ENCODE peak calls at places on chromosomes 6 and 20, in eight cellular contexts. D is brain microvascular endothelial cell, E is pancreas, X is GM10248, S is HCT116, P is OCI-LY7, G is GM13976, K is choroid plexus epithelial cell. Z is an unnamed sample.

GRCh38 chr6:136547336-136547735 is 2.9 kb downstream of the MAP7 start:
- DNase-seq in D (no peak), E (no peak), X (no peak), S (peak), P (no peak), G (no peak), K (peak), Z (no peak)

GRCh38 chr20:31990958-31991705 is 19.1 kb upstream of the CCM2L start:
- DNase-seq in D (no peak), E (no peak), X (no peak), S (no peak), P (no peak), G (no peak), K (no peak), Z (no peak)

GRCh38 chr6:164756142-164756541 is 553.3 kb downstream of the C6orf118 start:
- DNase-seq in D (no peak), E (no peak), X (no peak), S (no peak), P (no peak), G (no peak), K (peak), Z (no peak)

GRCh38 chr6:43628392-43629103 is 516 bp downstream of the GTPBP2 start:
- DNase-seq in D (peak), E (no peak), X (peak), S (peak), P (peak), G (peak), K (peak), Z (peak)

GRCh38 chr20:51272392-51272791 is 249.5 kb upstream of the KCNG1 start:
- DNase-seq in D (peak), E (no peak), X (no peak), S (no peak), P (no peak), G (no peak), K (peak), Z (no peak)

GRCh38 chr6:49284134-49284533 is 178.9 kb downstream of the MMUT start:
- DNase-seq in D (no peak), E (no peak), X (no peak), S (no peak), P (no peak), G (no peak), K (no peak), Z (no peak)

GRCh38 chr20:49247792-49248191 is 28.6 kb downstream of the DDX27 start:
- DNase-seq in D (no peak), E (no peak), X (no peak), S (no peak), P (no peak), G (no peak), K (no peak), Z (no peak)

GRCh38 chr20:40431611-40432010 is 257.4 kb downstream of the MAFB start:
- DNase-seq in D (no peak), E (no peak), X (no peak), S (no peak), P (no peak), G (no peak), K (no peak), Z (no peak)

GRCh38 chr20:44720617-44720993 is 5.4 kb downstream of the CCN5 start:
- DNase-seq in D (peak), E (no peak), X (no peak), S (peak), P (no peak), G (no peak), K (no peak), Z (no peak)

GRCh38 chr20:61922411-61922810 is 143.3 kb downstream of the TAF4 start:
- DNase-seq in D (no peak), E (peak), X (no peak), S (no peak), P (peak), G (no peak), K (no peak), Z (no peak)

GRCh38 chr20:37226889-37227288 is 34.7 kb downstream of the GHRH start:
- DNase-seq in D (no peak), E (no peak), X (no peak), S (no peak), P (no peak), G (no peak), K (peak), Z (no peak)

GRCh38 chr6:89792881-89793280 is 26.7 kb downstream of the MDN1 start:
- DNase-seq in D (peak), E (no peak), X (peak), S (peak), P (peak), G (peak), K (peak), Z (no peak)

GRCh38 chr20:38343107-38343797 is 3.0 kb upstream of the LBP start:
- DNase-seq in D (no peak), E (no peak), X (no peak), S (no peak), P (no peak), G (no peak), K (no peak), Z (no peak)

GRCh38 chr6:168219167-168219566 is 100.4 kb downstream of the DACT2 start:
- DNase-seq in D (peak), E (no peak), X (no peak), S (no peak), P (no peak), G (no peak), K (peak), Z (no peak)

GRCh38 chr20:16575390-16576140 is 2.3 kb upstream of the KIF16B start:
- DNase-seq in D (no peak), E (no peak), X (no peak), S (no peak), P (peak), G (no peak), K (no peak), Z (no peak)

GRCh38 chr6:28383235-28384142 is 16.1 kb downstream of the ZSCAN12 start:
- DNase-seq in D (peak), E (peak), X (peak), S (peak), P (no peak), G (peak), K (peak), Z (peak)

GRCh38 chr6:156794963-156795362 is 17.8 kb downstream of the ARID1B start:
- DNase-seq in D (no peak), E (no peak), X (peak), S (no peak), P (no peak), G (peak), K (no peak), Z (no peak)

GRCh38 chr6:102223942-102224341 is 830.4 kb downstream of the GRIK2 start:
- DNase-seq in D (no peak), E (no peak), X (no peak), S (no peak), P (no peak), G (no peak), K (no peak), Z (no peak)

GRCh38 chr6:98215531-98215930 is 618.8 kb upstream of the POU3F2 start:
- DNase-seq in D (no peak), E (no peak), X (no peak), S (no peak), P (no peak), G (no peak), K (no peak), Z (no peak)

GRCh38 chr6:53067307-53067706 is 2.1 kb downstream of the FBXO9 start:
- DNase-seq in D (no peak), E (no peak), X (no peak), S (no peak), P (no peak), G (no peak), K (peak), Z (no peak)

GRCh38 chr6:140344149-140344913 is 969.9 kb upstream of the CITED2 start:
- DNase-seq in D (peak), E (no peak), X (no peak), S (no peak), P (no peak), G (no peak), K (peak), Z (no peak)

GRCh38 chr6:42049116-42049809 is 1.1 kb upstream of the TAF8 start:
- DNase-seq in D (no peak), E (peak), X (no peak), S (no peak), P (peak), G (peak), K (no peak), Z (no peak)

GRCh38 chr6:140538926-140539325 is 1164.5 kb upstream of the CITED2 start:
- DNase-seq in D (no peak), E (no peak), X (no peak), S (no peak), P (no peak), G (no peak), K (peak), Z (no peak)

GRCh38 chr20:31712564-31713311 is 9.9 kb downstream of the BCL2L1 start:
- DNase-seq in D (peak), E (no peak), X (no peak), S (peak), P (no peak), G (no peak), K (peak), Z (peak)

GRCh38 chr6:27161946-27162603 is 85.4 kb upstream of the PRSS16 start:
- DNase-seq in D (peak), E (no peak), X (no peak), S (peak), P (peak), G (peak), K (peak), Z (no peak)
- TF ChIP-seq CTCF in D (peak), E (no peak), X (peak), S (peak), P (peak), G (peak), K (peak), Z (peak)

GRCh38 chr6:45942953-45943352 is 72.7 kb downstream of the CLIC5 start:
- DNase-seq in D (no peak), E (no peak), X (no peak), S (no peak), P (no peak), G (no peak), K (no peak), Z (no peak)

GRCh38 chr6:45947807-45948206 is 67.9 kb downstream of the CLIC5 start:
- DNase-seq in D (no peak), E (no peak), X (no peak), S (no peak), P (no peak), G (no peak), K (no peak), Z (no peak)

GRCh38 chr6:45949256-45949655 is 66.4 kb downstream of the CLIC5 start:
- DNase-seq in D (no peak), E (no peak), X (no peak), S (no peak), P (no peak), G (no peak), K (peak), Z (no peak)

GRCh38 chr6:45946887-45947286 is 68.8 kb downstream of the CLIC5 start:
- DNase-seq in D (no peak), E (no peak), X (no peak), S (no peak), P (no peak), G (no peak), K (peak), Z (no peak)

DNA sequence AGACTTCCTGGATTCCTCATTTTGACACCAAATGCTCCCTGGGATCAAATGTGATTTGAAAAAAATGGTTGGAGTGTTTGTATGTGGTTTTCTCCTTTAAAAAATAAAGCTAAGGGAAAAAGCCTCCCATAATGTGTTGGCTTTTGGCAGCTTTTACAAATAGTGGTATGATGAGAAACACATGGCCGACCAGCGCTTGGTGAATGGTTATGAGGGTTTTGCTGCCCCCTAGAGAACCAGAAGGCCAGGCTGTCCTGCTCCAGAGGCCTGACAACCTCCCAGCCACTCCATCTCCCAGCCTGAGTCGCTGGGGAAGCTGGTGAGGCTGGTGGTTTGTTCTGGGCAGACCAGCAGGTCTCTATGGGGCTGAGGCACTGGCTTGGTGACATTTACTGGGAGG is 69.3 kb downstream of the CLIC5 start:
- DNase-seq in D (no peak), E (no peak), X (no peak), S (no peak), P (no peak), G (no peak), K (peak), Z (no peak)
- TF ChIP-seq CTCF in D (peak), E (no peak), X (no peak), S (peak), P (peak), G (no peak), K (peak), Z (no peak)

DNA sequence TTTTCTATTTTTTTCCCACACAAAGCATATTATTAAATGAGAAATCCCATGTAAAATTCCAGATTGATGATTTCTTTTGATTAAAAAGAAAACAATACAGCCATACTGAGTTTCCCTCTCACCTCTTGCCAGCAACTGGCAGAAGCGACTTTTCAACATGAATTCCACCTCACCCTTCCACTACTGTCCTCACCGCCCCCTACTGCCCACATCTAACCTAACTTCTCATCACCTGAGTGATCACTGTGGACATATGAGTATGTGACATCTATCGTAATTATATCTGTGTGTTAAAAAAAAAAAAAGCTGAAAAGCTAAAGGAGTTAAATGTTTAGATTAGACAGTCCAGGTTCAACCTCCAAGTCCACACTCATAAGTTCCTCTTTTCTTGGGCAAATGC is 528.6 kb downstream of the PRKN start:
- DNase-seq in D (no peak), E (no peak), X (no peak), S (no peak), P (no peak), G (no peak), K (peak), Z (no peak)
- TF ChIP-seq CTCF in D (peak), E (no peak), X (no peak), S (peak), P (peak), G (no peak), K (peak), Z (no peak)

DNA sequence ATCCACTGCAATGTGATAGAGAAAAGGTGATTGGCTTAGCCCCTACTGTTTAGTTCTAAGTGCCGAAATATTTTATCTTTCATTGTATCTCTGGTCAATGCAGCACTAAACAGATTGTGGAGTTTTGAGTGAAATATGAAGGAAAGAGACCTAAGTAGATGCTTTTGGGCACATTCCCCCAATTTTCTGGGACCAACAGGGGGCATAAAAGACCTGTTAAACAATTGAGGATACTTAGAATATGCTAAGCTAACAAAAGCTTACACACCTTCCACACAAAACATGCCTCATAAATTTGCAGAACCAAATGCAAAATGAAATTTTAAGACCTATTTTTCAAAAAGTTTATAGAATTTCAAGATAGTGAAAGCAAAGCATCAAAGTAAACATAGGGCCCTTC is 746.9 kb downstream of the TBC1D32 start:
- DNase-seq in D (no peak), E (no peak), X (no peak), S (no peak), P (no peak), G (no peak), K (no peak), Z (no peak)
- TF ChIP-seq CTCF in D (no peak), E (no peak), X (no peak), S (no peak), P (no peak), G (no peak), K (no peak), Z (no peak)

GRCh38 chr20:60365063-60365640 is 406.9 kb downstream of the CDH26 start:
- DNase-seq in D (no peak), E (no peak), X (no peak), S (no peak), P (peak), G (no peak), K (no peak), Z (no peak)
- TF ChIP-seq CTCF in D (peak), E (no peak), X (no peak), S (no peak), P (peak), G (no peak), K (no peak), Z (no peak)

GRCh38 chr6:72699142-72699541 is 77.3 kb downstream of the KCNQ5 start:
- DNase-seq in D (no peak), E (no peak), X (no peak), S (no peak), P (no peak), G (no peak), K (no peak), Z (no peak)

GRCh38 chr6:72702421-72702820 is 80.6 kb downstream of the KCNQ5 start:
- DNase-seq in D (no peak), E (no peak), X (no peak), S (no peak), P (no peak), G (no peak), K (no peak), Z (no peak)

GRCh38 chr6:72709436-72709835 is 87.6 kb downstream of the KCNQ5 start:
- DNase-seq in D (no peak), E (no peak), X (no peak), S (no peak), P (no peak), G (no peak), K (no peak), Z (no peak)

GRCh38 chr6:72703093-72703492 is 81.2 kb downstream of the KCNQ5 start:
- DNase-seq in D (no peak), E (no peak), X (no peak), S (no peak), P (no peak), G (no peak), K (no peak), Z (no peak)

GRCh38 chr6:72704979-72705378 is 83.1 kb downstream of the KCNQ5 start:
- DNase-seq in D (no peak), E (no peak), X (no peak), S (no peak), P (no peak), G (no peak), K (peak), Z (no peak)
- TF ChIP-seq CTCF in D (peak), E (no peak), X (no peak), S (peak), P (peak), G (no peak), K (no peak), Z (no peak)

GRCh38 chr6:33609444-33610034 is 11.6 kb upstream of the ITPR3 start:
- DNase-seq in D (peak), E (peak), X (no peak), S (no peak), P (peak), G (no peak), K (no peak), Z (no peak)

GRCh38 chr6:33606642-33607041 is 14.5 kb upstream of the ITPR3 start:
- DNase-seq in D (no peak), E (peak), X (no peak), S (no peak), P (no peak), G (no peak), K (no peak), Z (no peak)

GRCh38 chr6:33609019-33609418 is 12.1 kb upstream of the ITPR3 start:
- DNase-seq in D (no peak), E (peak), X (no peak), S (no peak), P (no peak), G (no peak), K (no peak), Z (no peak)

GRCh38 chr6:33607126-33607783 is 13.9 kb upstream of the ITPR3 start:
- DNase-seq in D (no peak), E (peak), X (no peak), S (no peak), P (no peak), G (no peak), K (no peak), Z (no peak)

DNA sequence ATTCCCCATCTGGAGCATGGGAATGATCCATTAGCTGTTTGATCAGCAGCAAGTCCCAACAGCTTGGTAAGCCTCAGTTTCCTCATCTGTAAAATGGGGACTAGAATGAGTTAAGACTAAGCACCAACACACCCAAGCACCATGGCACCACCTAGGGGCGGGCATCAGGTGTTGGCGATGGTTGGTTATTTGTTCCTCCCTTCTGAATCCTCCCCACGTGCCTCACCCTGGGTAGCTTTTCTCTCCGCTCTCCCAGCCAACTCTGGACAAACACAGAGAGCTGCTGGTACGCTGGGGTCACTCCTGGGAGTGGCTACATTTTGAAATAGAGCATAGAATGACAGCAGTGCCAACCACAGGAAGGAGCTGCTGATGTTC is 13.3 kb upstream of the ITPR3 start:
- DNase-seq in D (no peak), E (peak), X (peak), S (peak), P (peak), G (peak), K (no peak), Z (no peak)
- TF ChIP-seq CTCF in D (peak), E (no peak), X (peak), S (peak), P (peak), G (peak), K (peak), Z (no peak)